ENCODE peak calls at places on chromosomes 5 and 9, in seven cellular contexts. One of them, this sample, is unnamed. For H3K4me1, the result is how much of the 10 kb centered on the place peaks cover.

GRCh38 chr5:176535101-176535654 is 2.0 kb downstream of the RNF44 start:
- DNase-seq in A549: no peak
- DNase-seq in cardiac muscle cell: no peak
- DNase-seq in heart right ventricle: no peak
- DNase-seq in breast epithelium: no peak
- DNase-seq in esophagus squamous epithelium: no peak
- DNase-seq in HepG2: no peak
- DNase-seq in this sample: no peak

GRCh38 chr5:53291528-53291927 is 182.0 kb upstream of the MOCS2 start:
- DNase-seq in A549: no peak
- DNase-seq in cardiac muscle cell: peak
- DNase-seq in heart right ventricle: no peak
- DNase-seq in breast epithelium: no peak
- DNase-seq in esophagus squamous epithelium: no peak
- DNase-seq in HepG2: no peak
- DNase-seq in this sample: no peak

GRCh38 chr5:40446910-40447309 is 232.8 kb upstream of the PTGER4 start:
- DNase-seq in A549: peak
- DNase-seq in cardiac muscle cell: peak
- DNase-seq in heart right ventricle: no peak
- DNase-seq in breast epithelium: no peak
- DNase-seq in esophagus squamous epithelium: no peak
- DNase-seq in HepG2: peak
- DNase-seq in this sample: no peak

GRCh38 chr9:120902286-120902685 is 24.3 kb downstream of the TRAF1 start:
- DNase-seq in A549: no peak
- DNase-seq in cardiac muscle cell: no peak
- DNase-seq in heart right ventricle: no peak
- DNase-seq in breast epithelium: no peak
- DNase-seq in esophagus squamous epithelium: no peak
- DNase-seq in HepG2: no peak
- DNase-seq in this sample: no peak

GRCh38 chr5:83956386-83956785 is 235.7 kb upstream of the HAPLN1 start:
- DNase-seq in A549: no peak
- DNase-seq in cardiac muscle cell: no peak
- DNase-seq in heart right ventricle: no peak
- DNase-seq in breast epithelium: no peak
- DNase-seq in esophagus squamous epithelium: no peak
- DNase-seq in HepG2: no peak
- DNase-seq in this sample: no peak

GRCh38 chr9:89383721-89384300 is 65.5 kb downstream of the SECISBP2 start:
- DNase-seq in A549: no peak
- DNase-seq in cardiac muscle cell: no peak
- DNase-seq in heart right ventricle: no peak
- DNase-seq in breast epithelium: no peak
- DNase-seq in esophagus squamous epithelium: no peak
- DNase-seq in HepG2: no peak
- DNase-seq in this sample: no peak

GRCh38 chr5:163595851-163596399 is 90.5 kb downstream of the MAT2B start:
- DNase-seq in A549: no peak
- DNase-seq in cardiac muscle cell: no peak
- DNase-seq in heart right ventricle: no peak
- DNase-seq in breast epithelium: no peak
- DNase-seq in esophagus squamous epithelium: no peak
- DNase-seq in HepG2: no peak
- DNase-seq in this sample: no peak

GRCh38 chr5:23169660-23170416 is 316.7 kb upstream of the CDH12 start:
- DNase-seq in A549: no peak
- DNase-seq in cardiac muscle cell: no peak
- DNase-seq in heart right ventricle: no peak
- DNase-seq in breast epithelium: no peak
- DNase-seq in esophagus squamous epithelium: no peak
- DNase-seq in HepG2: no peak
- DNase-seq in this sample: no peak

GRCh38 chr5:180645609-180646204 is 3.7 kb downstream of the FLT4 start:
- DNase-seq in A549: no peak
- DNase-seq in cardiac muscle cell: no peak
- DNase-seq in heart right ventricle: no peak
- DNase-seq in breast epithelium: no peak
- DNase-seq in esophagus squamous epithelium: no peak
- DNase-seq in HepG2: no peak
- DNase-seq in this sample: no peak

GRCh38 chr9:79700607-79701330 is 129.0 kb downstream of the TLE4 start:
- DNase-seq in A549: no peak
- DNase-seq in cardiac muscle cell: no peak
- DNase-seq in heart right ventricle: no peak
- DNase-seq in breast epithelium: no peak
- DNase-seq in esophagus squamous epithelium: no peak
- DNase-seq in HepG2: no peak
- DNase-seq in this sample: no peak

GRCh38 chr5:159207616-159208507 is 1.5 kb downstream of the RNF145 start:
- DNase-seq in A549: peak
- DNase-seq in cardiac muscle cell: peak
- DNase-seq in heart right ventricle: peak
- DNase-seq in breast epithelium: peak
- DNase-seq in esophagus squamous epithelium: peak
- DNase-seq in HepG2: peak
- DNase-seq in this sample: peak

GRCh38 chr5:132179410-132179809 is 48.2 kb downstream of the P4HA2 start:
- DNase-seq in A549: no peak
- DNase-seq in cardiac muscle cell: no peak
- DNase-seq in heart right ventricle: no peak
- DNase-seq in breast epithelium: no peak
- DNase-seq in esophagus squamous epithelium: no peak
- DNase-seq in HepG2: no peak
- DNase-seq in this sample: no peak

GRCh38 chr9:21516796-21517195 is 34.7 kb upstream of the IFNE start:
- DNase-seq in A549: no peak
- DNase-seq in cardiac muscle cell: no peak
- DNase-seq in heart right ventricle: no peak
- DNase-seq in breast epithelium: no peak
- DNase-seq in esophagus squamous epithelium: no peak
- DNase-seq in HepG2: no peak
- DNase-seq in this sample: no peak

GRCh38 chr5:54758038-54758437 is 227.4 kb downstream of the ESM1 start:
- DNase-seq in A549: no peak
- DNase-seq in cardiac muscle cell: peak
- DNase-seq in heart right ventricle: no peak
- DNase-seq in breast epithelium: no peak
- DNase-seq in esophagus squamous epithelium: no peak
- DNase-seq in HepG2: no peak
- DNase-seq in this sample: no peak

GRCh38 chr9:88689509-88689908 is 154.5 kb downstream of the NXNL2 start:
- DNase-seq in A549: no peak
- DNase-seq in cardiac muscle cell: no peak
- DNase-seq in heart right ventricle: no peak
- DNase-seq in breast epithelium: no peak
- DNase-seq in esophagus squamous epithelium: no peak
- DNase-seq in HepG2: peak
- DNase-seq in this sample: no peak

GRCh38 chr5:52895070-52895469 is 94.1 kb upstream of the ITGA2 start:
- DNase-seq in A549: no peak
- DNase-seq in cardiac muscle cell: no peak
- DNase-seq in heart right ventricle: no peak
- DNase-seq in breast epithelium: no peak
- DNase-seq in esophagus squamous epithelium: no peak
- DNase-seq in HepG2: no peak
- DNase-seq in this sample: no peak

GRCh38 chr9:37641331-37641730 is 9.4 kb upstream of the FRMPD1 start:
- DNase-seq in A549: no peak
- DNase-seq in cardiac muscle cell: no peak
- DNase-seq in heart right ventricle: no peak
- DNase-seq in breast epithelium: no peak
- DNase-seq in esophagus squamous epithelium: no peak
- DNase-seq in HepG2: no peak
- DNase-seq in this sample: no peak

GRCh38 chr9:120904999-120905793 is 21.4 kb downstream of the TRAF1 start:
- DNase-seq in A549: no peak
- DNase-seq in cardiac muscle cell: no peak
- DNase-seq in heart right ventricle: no peak
- DNase-seq in breast epithelium: no peak
- DNase-seq in esophagus squamous epithelium: no peak
- DNase-seq in HepG2: no peak
- DNase-seq in this sample: peak

DNA sequence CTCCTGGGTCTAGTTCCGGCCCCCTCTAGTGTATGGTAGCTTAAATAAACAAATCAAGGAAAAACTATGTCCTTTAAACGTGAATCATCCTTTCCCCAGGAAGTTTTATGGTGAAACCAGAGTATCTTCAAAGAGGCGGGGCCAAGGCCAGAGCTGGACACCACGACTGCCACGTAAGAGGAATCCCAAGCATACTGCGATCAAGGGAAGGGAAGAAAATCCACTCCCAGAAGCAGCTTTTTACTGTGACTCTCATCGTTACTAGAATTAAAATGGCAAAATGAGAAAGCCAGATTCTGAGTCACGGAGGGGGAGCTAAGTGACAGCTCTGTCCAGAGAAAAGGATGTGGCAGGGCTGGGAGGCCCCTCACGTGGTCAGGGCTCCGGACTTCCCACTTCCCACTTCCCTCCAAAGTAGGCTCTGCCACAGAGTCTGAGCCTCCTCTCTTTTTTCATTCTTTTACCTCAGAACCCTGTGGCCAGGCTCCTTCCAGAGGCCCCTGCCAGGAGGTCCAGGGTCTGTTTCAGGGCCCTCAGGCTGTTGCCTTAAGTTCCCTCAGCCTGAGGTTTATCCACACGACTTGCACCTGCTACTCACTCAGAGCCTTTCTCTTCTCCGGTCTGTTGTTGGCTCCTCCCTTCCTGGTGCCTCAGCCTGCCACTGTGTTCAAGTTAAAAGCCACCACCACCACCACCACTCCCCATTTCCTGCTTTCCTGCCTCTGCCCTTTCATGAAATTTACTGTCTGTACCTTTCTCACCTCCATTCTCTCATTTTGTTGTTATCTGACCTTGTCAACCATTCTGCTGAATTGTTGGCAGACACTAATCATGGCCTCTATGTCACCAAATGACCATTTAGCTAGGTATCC is 1.4 kb upstream of the GLRX start:
- DNase-seq in A549: peak
- DNase-seq in cardiac muscle cell: peak
- DNase-seq in heart right ventricle: peak
- DNase-seq in breast epithelium: no peak
- DNase-seq in esophagus squamous epithelium: no peak
- DNase-seq in HepG2: peak
- DNase-seq in this sample: peak
- H3K4me3 ChIP-seq in A549: peak
- H3K4me3 ChIP-seq in cardiac muscle cell: no peak
- H3K4me3 ChIP-seq in heart right ventricle: peak
- H3K4me3 ChIP-seq in breast epithelium: peak
- H3K4me3 ChIP-seq in esophagus squamous epithelium: peak
- H3K4me3 ChIP-seq in HepG2: peak
- H3K4me3 ChIP-seq in this sample: peak

GRCh38 chr5:72144762-72145161 is 37.5 kb downstream of the MAP1B start:
- DNase-seq in A549: no peak
- DNase-seq in cardiac muscle cell: no peak
- DNase-seq in heart right ventricle: no peak
- DNase-seq in breast epithelium: no peak
- DNase-seq in esophagus squamous epithelium: no peak
- DNase-seq in HepG2: no peak
- DNase-seq in this sample: no peak

GRCh38 chr5:72149742-72150141 is 42.5 kb downstream of the MAP1B start:
- DNase-seq in A549: no peak
- DNase-seq in cardiac muscle cell: no peak
- DNase-seq in heart right ventricle: no peak
- DNase-seq in breast epithelium: no peak
- DNase-seq in esophagus squamous epithelium: no peak
- DNase-seq in HepG2: no peak
- DNase-seq in this sample: no peak

GRCh38 chr5:72146056-72146455 is 38.8 kb downstream of the MAP1B start:
- DNase-seq in A549: no peak
- DNase-seq in cardiac muscle cell: no peak
- DNase-seq in heart right ventricle: no peak
- DNase-seq in breast epithelium: no peak
- DNase-seq in esophagus squamous epithelium: no peak
- DNase-seq in HepG2: no peak
- DNase-seq in this sample: no peak

GRCh38 chr5:72145351-72145750 is 38.1 kb downstream of the MAP1B start:
- DNase-seq in A549: no peak
- DNase-seq in cardiac muscle cell: no peak
- DNase-seq in heart right ventricle: no peak
- DNase-seq in breast epithelium: no peak
- DNase-seq in esophagus squamous epithelium: no peak
- DNase-seq in HepG2: no peak
- DNase-seq in this sample: no peak

GRCh38 chr5:72147601-72148000 is 40.3 kb downstream of the MAP1B start:
- DNase-seq in A549: no peak
- DNase-seq in cardiac muscle cell: no peak
- DNase-seq in heart right ventricle: no peak
- DNase-seq in breast epithelium: no peak
- DNase-seq in esophagus squamous epithelium: no peak
- DNase-seq in HepG2: no peak
- DNase-seq in this sample: no peak
- H3K4me1 ChIP-seq in A549: half or more
- H3K4me1 ChIP-seq in cardiac muscle cell: under half
- H3K4me1 ChIP-seq in heart right ventricle: under half
- H3K4me1 ChIP-seq in breast epithelium: under half
- H3K4me1 ChIP-seq in esophagus squamous epithelium: under half
- H3K4me1 ChIP-seq in HepG2: under half
- H3K4me1 ChIP-seq in this sample: under half

DNA sequence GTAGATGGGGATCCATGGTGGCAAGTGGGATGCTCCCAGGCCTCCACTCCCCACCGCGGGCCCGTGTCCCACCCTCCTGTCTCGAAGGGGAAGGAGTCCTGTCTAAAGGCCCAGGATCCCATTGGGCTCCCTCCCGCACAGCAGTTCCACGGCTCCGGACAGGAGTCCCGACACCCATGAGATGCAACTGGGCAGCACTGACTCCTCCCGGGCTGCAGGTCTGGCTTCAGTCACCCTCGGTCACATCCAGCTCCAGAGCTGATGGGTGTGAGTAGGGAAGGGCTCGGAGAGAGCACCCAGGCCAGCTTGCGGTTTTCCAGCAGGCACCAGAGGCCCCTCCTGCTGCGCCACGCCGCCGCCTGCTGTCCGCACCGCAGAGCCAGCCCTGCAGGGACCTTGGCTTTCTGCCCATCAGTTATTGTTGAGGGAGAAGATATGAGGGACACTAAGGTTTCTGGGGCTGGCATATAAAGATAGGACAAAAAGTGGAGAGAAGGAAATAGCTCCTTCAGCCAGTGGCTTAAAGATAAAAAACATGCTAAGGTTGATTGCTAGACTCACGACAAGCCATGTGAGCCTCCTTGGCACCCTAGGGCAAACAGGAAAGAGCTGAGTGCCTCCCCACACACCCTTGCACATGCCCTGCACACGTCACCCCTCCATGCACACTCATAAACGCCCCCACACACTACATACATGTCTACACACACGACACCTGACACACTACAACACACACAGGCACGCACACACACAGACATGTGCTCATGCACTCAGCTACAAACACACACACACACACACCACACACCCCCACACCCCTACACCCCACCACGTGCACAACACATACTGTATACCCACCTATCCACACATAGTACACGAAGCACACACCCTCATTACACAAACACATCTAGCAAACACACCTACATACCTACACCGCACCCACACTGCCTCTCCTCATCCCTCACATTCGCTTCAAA is 79.0 kb downstream of the AK8 start:
- DNase-seq in A549: no peak
- DNase-seq in cardiac muscle cell: no peak
- DNase-seq in heart right ventricle: no peak
- DNase-seq in breast epithelium: no peak
- DNase-seq in esophagus squamous epithelium: no peak
- DNase-seq in HepG2: peak
- DNase-seq in this sample: peak
- H3K27ac ChIP-seq in A549: no peak
- H3K27ac ChIP-seq in cardiac muscle cell: no peak
- H3K27ac ChIP-seq in heart right ventricle: no peak
- H3K27ac ChIP-seq in breast epithelium: no peak
- H3K27ac ChIP-seq in esophagus squamous epithelium: no peak
- H3K27ac ChIP-seq in HepG2: no peak
- H3K27ac ChIP-seq in this sample: peak

GRCh38 chr9:97695390-97695789 is 1.8 kb downstream of the XPA start:
- DNase-seq in A549: no peak
- DNase-seq in cardiac muscle cell: no peak
- DNase-seq in heart right ventricle: no peak
- DNase-seq in breast epithelium: no peak
- DNase-seq in esophagus squamous epithelium: no peak
- DNase-seq in HepG2: no peak
- DNase-seq in this sample: no peak
- H3K4me3 ChIP-seq in A549: peak
- H3K4me3 ChIP-seq in cardiac muscle cell: no peak
- H3K4me3 ChIP-seq in heart right ventricle: no peak
- H3K4me3 ChIP-seq in breast epithelium: no peak
- H3K4me3 ChIP-seq in esophagus squamous epithelium: no peak
- H3K4me3 ChIP-seq in HepG2: peak
- H3K4me3 ChIP-seq in this sample: peak